ENCODE peak calls at places on chromosome 2, in six cellular contexts. One of them, this sample, is unnamed. For H3K9me3, the result is how much of the 10 kb centered on the place peaks cover.

GRCh38 chr2:158269143-158269542 is 167.5 kb downstream of the UPP2 start:
- DNase-seq in esophagus squamous epithelium: no peak
- DNase-seq in iPS DF 6.9: no peak
- DNase-seq in OCI-LY7: no peak
- DNase-seq in keratinocyte: no peak
- DNase-seq in psoas muscle: no peak
- DNase-seq in this sample: no peak

GRCh38 chr2:128622371-128622770 is 303.7 kb upstream of the HS6ST1 start:
- DNase-seq in esophagus squamous epithelium: no peak
- DNase-seq in iPS DF 6.9: no peak
- DNase-seq in OCI-LY7: no peak
- DNase-seq in keratinocyte: no peak
- DNase-seq in psoas muscle: peak
- DNase-seq in this sample: peak

GRCh38 chr2:1910562-1911256 is 166.4 kb upstream of the PXDN start:
- DNase-seq in esophagus squamous epithelium: no peak
- DNase-seq in iPS DF 6.9: no peak
- DNase-seq in OCI-LY7: peak
- DNase-seq in keratinocyte: no peak
- DNase-seq in psoas muscle: no peak
- DNase-seq in this sample: no peak

GRCh38 chr2:229350117-229350805 is 79.2 kb upstream of the PID1 start:
- DNase-seq in esophagus squamous epithelium: no peak
- DNase-seq in iPS DF 6.9: no peak
- DNase-seq in OCI-LY7: no peak
- DNase-seq in keratinocyte: no peak
- DNase-seq in psoas muscle: no peak
- DNase-seq in this sample: no peak

GRCh38 chr2:54566896-54567295 is 110.8 kb downstream of the SPTBN1 start:
- DNase-seq in esophagus squamous epithelium: no peak
- DNase-seq in iPS DF 6.9: no peak
- DNase-seq in OCI-LY7: no peak
- DNase-seq in keratinocyte: no peak
- DNase-seq in psoas muscle: no peak
- DNase-seq in this sample: no peak

GRCh38 chr2:12397861-12398260 is 318.9 kb upstream of the TRIB2 start:
- DNase-seq in esophagus squamous epithelium: no peak
- DNase-seq in iPS DF 6.9: no peak
- DNase-seq in OCI-LY7: no peak
- DNase-seq in keratinocyte: peak
- DNase-seq in psoas muscle: no peak
- DNase-seq in this sample: no peak

GRCh38 chr2:104033399-104033798 is 820.5 kb upstream of the POU3F3 start:
- DNase-seq in esophagus squamous epithelium: no peak
- DNase-seq in iPS DF 6.9: no peak
- DNase-seq in OCI-LY7: peak
- DNase-seq in keratinocyte: no peak
- DNase-seq in psoas muscle: no peak
- DNase-seq in this sample: no peak

GRCh38 chr2:161992526-161992925 is 81.5 kb downstream of the DPP4 start:
- DNase-seq in esophagus squamous epithelium: no peak
- DNase-seq in iPS DF 6.9: no peak
- DNase-seq in OCI-LY7: no peak
- DNase-seq in keratinocyte: no peak
- DNase-seq in psoas muscle: no peak
- DNase-seq in this sample: no peak

GRCh38 chr2:202221873-202222272 is 16.5 kb downstream of the SUMO1 start:
- DNase-seq in esophagus squamous epithelium: no peak
- DNase-seq in iPS DF 6.9: no peak
- DNase-seq in OCI-LY7: no peak
- DNase-seq in keratinocyte: no peak
- DNase-seq in psoas muscle: no peak
- DNase-seq in this sample: no peak

GRCh38 chr2:129267559-129267958 is 711.9 kb upstream of the RAB6C start:
- DNase-seq in esophagus squamous epithelium: no peak
- DNase-seq in iPS DF 6.9: no peak
- DNase-seq in OCI-LY7: no peak
- DNase-seq in keratinocyte: no peak
- DNase-seq in psoas muscle: no peak
- DNase-seq in this sample: no peak

GRCh38 chr2:230308402-230309000 is 18.5 kb upstream of the SP140L start:
- DNase-seq in esophagus squamous epithelium: no peak
- DNase-seq in iPS DF 6.9: no peak
- DNase-seq in OCI-LY7: no peak
- DNase-seq in keratinocyte: no peak
- DNase-seq in psoas muscle: no peak
- DNase-seq in this sample: no peak

GRCh38 chr2:6937582-6937981 is 20.4 kb downstream of the RNF144A start:
- DNase-seq in esophagus squamous epithelium: no peak
- DNase-seq in iPS DF 6.9: no peak
- DNase-seq in OCI-LY7: no peak
- DNase-seq in keratinocyte: no peak
- DNase-seq in psoas muscle: no peak
- DNase-seq in this sample: no peak

GRCh38 chr2:20625491-20625919 is 25.4 kb downstream of the HS1BP3 start:
- DNase-seq in esophagus squamous epithelium: no peak
- DNase-seq in iPS DF 6.9: no peak
- DNase-seq in OCI-LY7: no peak
- DNase-seq in keratinocyte: no peak
- DNase-seq in psoas muscle: peak
- DNase-seq in this sample: peak

GRCh38 chr2:170824526-170825015 is 7.9 kb downstream of the GAD1 start:
- DNase-seq in esophagus squamous epithelium: no peak
- DNase-seq in iPS DF 6.9: no peak
- DNase-seq in OCI-LY7: no peak
- DNase-seq in keratinocyte: no peak
- DNase-seq in psoas muscle: no peak
- DNase-seq in this sample: no peak

GRCh38 chr2:128982001-128982400 is 663.3 kb upstream of the HS6ST1 start:
- DNase-seq in esophagus squamous epithelium: no peak
- DNase-seq in iPS DF 6.9: no peak
- DNase-seq in OCI-LY7: no peak
- DNase-seq in keratinocyte: no peak
- DNase-seq in psoas muscle: no peak
- DNase-seq in this sample: no peak

GRCh38 chr2:10257500-10258147 is 45.1 kb upstream of the HPCAL1 start:
- DNase-seq in esophagus squamous epithelium: no peak
- DNase-seq in iPS DF 6.9: no peak
- DNase-seq in OCI-LY7: no peak
- DNase-seq in keratinocyte: no peak
- DNase-seq in psoas muscle: peak
- DNase-seq in this sample: peak

GRCh38 chr2:17273066-17273465 is 245.2 kb downstream of the RAD51AP2 start:
- DNase-seq in esophagus squamous epithelium: no peak
- DNase-seq in iPS DF 6.9: no peak
- DNase-seq in OCI-LY7: no peak
- DNase-seq in keratinocyte: no peak
- DNase-seq in psoas muscle: no peak
- DNase-seq in this sample: no peak

GRCh38 chr2:226561962-226562361 is 237.7 kb downstream of the IRS1 start:
- DNase-seq in esophagus squamous epithelium: no peak
- DNase-seq in iPS DF 6.9: no peak
- DNase-seq in OCI-LY7: no peak
- DNase-seq in keratinocyte: no peak
- DNase-seq in psoas muscle: no peak
- DNase-seq in this sample: no peak

GRCh38 chr2:155099784-155100183 is 401.3 kb downstream of the KCNJ3 start:
- DNase-seq in esophagus squamous epithelium: no peak
- DNase-seq in iPS DF 6.9: no peak
- DNase-seq in OCI-LY7: no peak
- DNase-seq in keratinocyte: no peak
- DNase-seq in psoas muscle: peak
- DNase-seq in this sample: no peak

GRCh38 chr2:27152102-27152795 is 3.4 kb downstream of the TCF23 start:
- DNase-seq in esophagus squamous epithelium: no peak
- DNase-seq in iPS DF 6.9: no peak
- DNase-seq in OCI-LY7: no peak
- DNase-seq in keratinocyte: no peak
- DNase-seq in psoas muscle: no peak
- DNase-seq in this sample: no peak

GRCh38 chr2:137333386-137333972 is 568.1 kb downstream of the THSD7B start:
- DNase-seq in esophagus squamous epithelium: no peak
- DNase-seq in iPS DF 6.9: no peak
- DNase-seq in OCI-LY7: no peak
- DNase-seq in keratinocyte: no peak
- DNase-seq in psoas muscle: no peak
- DNase-seq in this sample: no peak

GRCh38 chr2:224793961-224794360 is 77.8 kb upstream of the CCDC195 start:
- DNase-seq in esophagus squamous epithelium: no peak
- DNase-seq in iPS DF 6.9: no peak
- DNase-seq in OCI-LY7: no peak
- DNase-seq in keratinocyte: no peak
- DNase-seq in psoas muscle: no peak
- DNase-seq in this sample: no peak

GRCh38 chr2:232493701-232494426 is 6.2 kb upstream of the ECEL1 start:
- DNase-seq in esophagus squamous epithelium: no peak
- DNase-seq in iPS DF 6.9: no peak
- DNase-seq in OCI-LY7: no peak
- DNase-seq in keratinocyte: no peak
- DNase-seq in psoas muscle: peak
- DNase-seq in this sample: peak

GRCh38 chr2:28958689-28959088 is 22.4 kb upstream of the TOGARAM2 start:
- DNase-seq in esophagus squamous epithelium: no peak
- DNase-seq in iPS DF 6.9: peak
- DNase-seq in OCI-LY7: peak
- DNase-seq in keratinocyte: no peak
- DNase-seq in psoas muscle: peak
- DNase-seq in this sample: peak

GRCh38 chr2:231187736-231188505 is 10.5 kb upstream of the ARMC9 start:
- DNase-seq in esophagus squamous epithelium: no peak
- DNase-seq in iPS DF 6.9: no peak
- DNase-seq in OCI-LY7: no peak
- DNase-seq in keratinocyte: no peak
- DNase-seq in psoas muscle: no peak
- DNase-seq in this sample: peak

GRCh38 chr2:284896-285492 is 2.9 kb downstream of the ALKAL2 start:
- DNase-seq in esophagus squamous epithelium: no peak
- DNase-seq in iPS DF 6.9: no peak
- DNase-seq in OCI-LY7: no peak
- DNase-seq in keratinocyte: no peak
- DNase-seq in psoas muscle: no peak
- DNase-seq in this sample: peak

GRCh38 chr2:8628179-8628869 is 53.5 kb upstream of the ID2 start:
- DNase-seq in esophagus squamous epithelium: no peak
- DNase-seq in iPS DF 6.9: no peak
- DNase-seq in OCI-LY7: peak
- DNase-seq in keratinocyte: no peak
- DNase-seq in psoas muscle: no peak
- DNase-seq in this sample: peak

GRCh38 chr2:150732064-150732463 is 244.6 kb upstream of the RND3 start:
- DNase-seq in esophagus squamous epithelium: no peak
- DNase-seq in iPS DF 6.9: no peak
- DNase-seq in OCI-LY7: no peak
- DNase-seq in keratinocyte: no peak
- DNase-seq in psoas muscle: no peak
- DNase-seq in this sample: no peak

GRCh38 chr2:216637472-216637871 is 4.3 kb downstream of the IGFBP2 start:
- DNase-seq in esophagus squamous epithelium: no peak
- DNase-seq in iPS DF 6.9: no peak
- DNase-seq in OCI-LY7: no peak
- DNase-seq in keratinocyte: no peak
- DNase-seq in psoas muscle: no peak
- DNase-seq in this sample: no peak
- H3K4me3 ChIP-seq in esophagus squamous epithelium: no peak
- H3K4me3 ChIP-seq in iPS DF 6.9: no peak
- H3K4me3 ChIP-seq in OCI-LY7: no peak
- H3K4me3 ChIP-seq in keratinocyte: no peak
- H3K4me3 ChIP-seq in psoas muscle: no peak
- H3K4me3 ChIP-seq in this sample: no peak

DNA sequence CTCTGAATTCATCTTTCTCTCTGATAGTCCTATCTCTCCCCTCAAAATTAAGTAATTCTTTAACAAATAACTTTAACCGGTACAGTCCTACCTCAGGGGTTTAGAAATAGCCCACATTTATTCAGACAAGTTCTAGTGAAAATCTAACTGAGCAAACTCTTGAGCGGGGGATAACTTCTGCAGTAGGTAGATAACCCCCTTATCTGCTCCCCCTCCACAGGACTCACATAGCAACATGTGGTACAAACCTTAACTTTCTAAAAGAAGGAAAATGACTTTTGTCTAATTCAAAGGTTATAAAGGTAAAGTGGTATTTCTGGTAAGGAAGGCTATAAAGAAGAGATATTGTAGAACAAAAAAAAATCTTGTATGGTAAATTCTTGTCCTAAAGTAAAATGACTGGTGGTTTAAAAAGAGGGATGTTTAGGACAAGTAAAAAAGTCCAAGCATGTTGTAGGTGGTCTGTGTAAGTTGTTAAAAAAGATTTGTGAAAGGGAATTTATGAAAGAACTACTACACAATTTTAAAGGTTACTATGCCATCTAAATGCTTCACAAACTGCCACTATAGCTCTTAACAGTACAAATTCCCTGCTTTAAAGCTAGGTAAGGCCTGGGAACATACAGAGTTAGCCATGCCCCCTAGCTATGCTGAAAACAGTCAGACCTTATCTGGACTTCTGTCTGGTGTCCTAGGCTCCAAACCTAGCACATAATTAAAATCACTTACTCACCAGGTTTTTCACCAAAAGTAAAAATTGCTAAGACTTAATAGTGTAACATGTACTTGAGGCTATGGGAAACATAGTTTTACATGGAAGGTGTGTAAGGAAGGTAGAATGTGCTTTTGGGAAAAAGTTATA is 8.1 kb upstream of the RPIA start:
- DNase-seq in esophagus squamous epithelium: no peak
- DNase-seq in iPS DF 6.9: no peak
- DNase-seq in OCI-LY7: peak
- DNase-seq in keratinocyte: no peak
- DNase-seq in psoas muscle: no peak
- DNase-seq in this sample: no peak
- H3K9me3 ChIP-seq in esophagus squamous epithelium: under half
- H3K9me3 ChIP-seq in iPS DF 6.9: under half
- H3K9me3 ChIP-seq in OCI-LY7: under half
- H3K9me3 ChIP-seq in keratinocyte: under half
- H3K9me3 ChIP-seq in psoas muscle: under half
- H3K9me3 ChIP-seq in this sample: under half

GRCh38 chr2:46716806-46717732 is 198.5 kb downstream of the MCFD2 start:
- DNase-seq in esophagus squamous epithelium: no peak
- DNase-seq in iPS DF 6.9: no peak
- DNase-seq in OCI-LY7: no peak
- DNase-seq in keratinocyte: no peak
- DNase-seq in psoas muscle: no peak
- DNase-seq in this sample: no peak
- H3K27ac ChIP-seq in esophagus squamous epithelium: peak
- H3K27ac ChIP-seq in iPS DF 6.9: no peak
- H3K27ac ChIP-seq in OCI-LY7: no peak
- H3K27ac ChIP-seq in keratinocyte: no peak
- H3K27ac ChIP-seq in psoas muscle: peak
- H3K27ac ChIP-seq in this sample: no peak

DNA sequence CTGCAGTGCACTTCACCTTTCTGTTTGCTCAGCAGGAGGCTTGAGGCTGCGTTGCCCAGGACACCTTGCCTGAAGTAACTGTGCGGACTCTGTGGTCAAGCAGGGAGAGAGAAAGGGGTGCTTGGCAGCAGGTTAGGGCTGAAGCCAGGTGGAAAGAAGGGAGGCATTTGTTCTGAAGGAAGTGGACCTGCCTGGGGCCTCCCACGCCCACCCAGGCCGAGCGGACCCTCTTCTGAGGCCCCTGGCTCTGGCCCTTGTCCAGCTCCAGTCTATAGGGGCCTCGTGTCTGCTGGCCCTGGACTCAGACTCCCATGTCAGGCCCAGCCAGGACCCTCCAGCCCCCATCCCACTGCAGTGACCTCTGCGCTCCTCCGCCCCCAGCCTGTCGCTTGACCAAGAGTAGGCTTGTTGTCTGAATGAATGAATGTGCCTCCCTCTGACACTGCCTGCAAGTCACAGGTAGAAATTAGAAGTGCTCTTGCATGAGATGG is 2.5 kb downstream of the SNED1 start:
- DNase-seq in esophagus squamous epithelium: no peak
- DNase-seq in iPS DF 6.9: no peak
- DNase-seq in OCI-LY7: no peak
- DNase-seq in keratinocyte: no peak
- DNase-seq in psoas muscle: no peak
- DNase-seq in this sample: peak
- H3K4me3 ChIP-seq in esophagus squamous epithelium: no peak
- H3K4me3 ChIP-seq in iPS DF 6.9: no peak
- H3K4me3 ChIP-seq in OCI-LY7: no peak
- H3K4me3 ChIP-seq in keratinocyte: no peak
- H3K4me3 ChIP-seq in psoas muscle: peak
- H3K4me3 ChIP-seq in this sample: no peak

This sample was measured in aorta.